ENCODE peak calls at places on chromosome 1, in seven cellular contexts. V, M, U, E, H, T and B are unnamed samples.

GRCh38 chr1:203592156-203592555 is 34.5 kb upstream of the ATP2B4 start:
- DNase-seq in V (no peak), M (no peak), U (no peak), E (no peak), H (peak; percentile 57), T (peak; percentile 74), B (no peak)

GRCh38 chr1:91505086-91505485 is 4.4 kb downstream of the CDC7 start:
- DNase-seq in V (no peak), M (no peak), U (no peak), E (no peak), H (peak; percentile 2), T (no peak), B (no peak)

GRCh38 chr1:227729881-227730629 is 5.0 kb downstream of the JMJD4 start:
- DNase-seq in V (no peak), M (no peak), U (peak; percentile 31), E (no peak), H (peak; percentile 84), T (no peak), B (peak; percentile 52)

GRCh38 chr1:234675561-234675960 is 65.6 kb upstream of the IRF2BP2 start:
- DNase-seq in V (no peak), M (no peak), U (no peak), E (no peak), H (no peak), T (no peak), B (no peak)

GRCh38 chr1:116333171-116334014 is 39.7 kb upstream of the ATP1A1 start:
- DNase-seq in V (no peak), M (no peak), U (no peak), E (no peak), H (no peak), T (no peak), B (no peak)

GRCh38 chr1:154608522-154609294 is 722 bp upstream of the ADAR start:
- DNase-seq in V (peak; percentile 40), M (peak; percentile 41), U (peak; percentile 44), E (peak; percentile 33), H (peak; percentile 89), T (peak; percentile 77), B (peak; percentile 20)

GRCh38 chr1:101781437-101781836 is 215.3 kb downstream of the OLFM3 start:
- DNase-seq in V (no peak), M (no peak), U (no peak), E (no peak), H (no peak), T (no peak), B (peak; percentile 28)

GRCh38 chr1:198032668-198033067 is 115.5 kb downstream of the LHX9 start:
- DNase-seq in V (no peak), M (no peak), U (no peak), E (no peak), H (no peak), T (no peak), B (no peak)

GRCh38 chr1:200558866-200559459 is 61.6 kb downstream of the KIF14 start:
- DNase-seq in V (no peak), M (peak; percentile 43), U (peak; percentile 10), E (no peak), H (peak; percentile 59), T (no peak), B (peak; percentile 67)

GRCh38 chr1:107405241-107405640 is 264.4 kb downstream of the NTNG1 start:
- DNase-seq in V (no peak), M (no peak), U (no peak), E (no peak), H (no peak), T (no peak), B (peak; percentile 34)

GRCh38 chr1:199113265-199113869 is 474.5 kb downstream of the PTPRC start:
- DNase-seq in V (peak; percentile 33), M (no peak), U (peak; percentile 51), E (peak; percentile 34), H (peak; percentile 74), T (peak; percentile 55), B (peak; percentile 63)

GRCh38 chr1:46705408-46705807 is 13.5 kb downstream of the EFCAB14 start:
- DNase-seq in V (no peak), M (no peak), U (no peak), E (peak; percentile 74), H (no peak), T (no peak), B (peak; percentile 69)

GRCh38 chr1:46708121-46708520 is 10.8 kb downstream of the EFCAB14 start:
- DNase-seq in V (no peak), M (no peak), U (no peak), E (no peak), H (no peak), T (no peak), B (no peak)

GRCh38 chr1:46699670-46700069 is 19.2 kb downstream of the EFCAB14 start:
- DNase-seq in V (no peak), M (no peak), U (no peak), E (no peak), H (no peak), T (no peak), B (no peak)

DNA sequence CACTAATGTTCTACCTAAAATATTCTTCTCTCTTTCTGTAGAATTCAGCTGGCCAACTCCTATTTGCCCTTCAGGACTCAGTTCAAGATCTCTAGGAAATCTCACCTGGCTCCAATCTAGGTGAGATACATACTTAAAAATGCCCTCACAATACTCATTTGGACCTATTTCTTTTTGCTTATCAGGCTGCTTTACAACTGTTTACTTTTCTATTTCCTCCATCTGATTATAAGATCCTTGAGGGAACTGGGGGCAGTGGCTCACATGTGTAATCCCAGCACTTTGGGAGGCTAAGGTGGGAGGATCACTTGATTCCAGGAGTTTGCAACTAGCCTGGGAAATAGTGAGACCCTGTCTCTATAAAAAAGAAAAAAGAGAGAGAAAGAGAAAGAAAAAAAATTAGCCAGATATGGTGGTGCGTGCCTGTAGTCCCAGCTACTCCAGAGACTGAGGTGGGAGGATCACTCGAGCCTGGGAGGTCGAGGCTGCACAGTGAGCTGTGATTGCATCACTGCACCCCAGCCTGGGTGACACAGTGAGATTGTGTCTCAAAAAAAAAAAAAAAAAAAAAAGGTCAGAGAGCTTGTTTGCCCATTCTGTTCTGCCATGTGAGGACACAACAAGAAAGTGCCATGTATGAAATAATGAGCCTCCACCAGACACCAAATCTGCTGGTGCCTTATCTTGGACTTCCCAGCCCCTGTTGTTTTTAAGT is 14.8 kb downstream of the EFCAB14 start:
- DNase-seq in V (no peak), M (no peak), U (no peak), E (no peak), H (no peak), T (no peak), B (no peak)
- H3K36me3 ChIP-seq in V (peaks cover 98% of the 10 kb centered on the region), M (peaks cover 38% of the 10 kb centered on the region), U (peaks cover 74% of the 10 kb centered on the region), E (peaks cover 35% of the 10 kb centered on the region), H (peaks cover 38% of the 10 kb centered on the region), T (peaks cover 74% of the 10 kb centered on the region), B (peaks cover 11% of the 10 kb centered on the region)

DNA sequence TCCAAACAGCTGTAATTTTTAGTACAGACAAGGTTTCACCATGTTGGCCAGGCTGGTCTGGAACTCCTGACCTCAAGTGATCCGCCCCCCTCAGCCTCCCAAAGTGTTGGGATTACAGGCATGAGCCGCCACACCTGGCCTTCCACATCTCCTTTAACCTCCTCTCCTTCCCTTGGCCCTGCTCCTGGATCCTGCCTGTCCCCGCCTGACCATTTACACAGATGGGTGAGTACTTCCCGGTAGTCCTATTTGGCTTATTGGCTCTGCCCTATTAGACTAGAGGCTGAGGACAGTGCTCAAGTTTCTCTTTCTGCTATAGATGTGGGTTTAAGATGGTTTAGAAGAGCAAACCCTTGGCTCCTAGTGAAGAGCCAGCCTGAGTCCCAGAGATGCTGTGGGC is 7.1 kb downstream of the PTPN7 start:
- DNase-seq in V (no peak), M (no peak), U (no peak), E (no peak), H (no peak), T (no peak), B (no peak)
- H3K36me3 ChIP-seq in V (no peaks in the 10 kb centered on the region), M (no peaks in the 10 kb centered on the region), U (peaks cover 96% of the 10 kb centered on the region), E (no peaks in the 10 kb centered on the region), H (no peaks in the 10 kb centered on the region), T (peaks cover 55% of the 10 kb centered on the region), B (no peaks in the 10 kb centered on the region)

DNA sequence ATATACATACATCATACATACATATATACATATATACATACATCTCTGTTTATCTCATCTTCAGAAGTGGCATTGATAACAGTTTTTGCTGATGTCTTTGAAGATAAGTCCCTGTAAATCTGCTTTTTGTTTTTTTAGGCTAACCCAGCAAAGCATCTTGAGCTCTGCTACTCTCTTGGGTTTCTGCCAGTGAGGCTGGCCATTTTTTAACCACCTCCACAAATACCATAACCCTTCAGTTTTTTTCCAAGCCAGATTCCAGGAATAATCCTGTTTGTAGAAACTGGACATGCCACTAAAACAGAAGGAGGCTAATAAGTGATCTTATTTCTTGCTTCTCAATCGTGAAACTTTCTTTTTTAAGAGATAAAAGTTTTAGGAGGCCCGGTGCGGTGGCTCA is 21.6 kb downstream of the SDHC start:
- DNase-seq in V (no peak), M (no peak), U (no peak), E (no peak), H (no peak), T (no peak), B (no peak)
- H3K36me3 ChIP-seq in V (peaks cover 100% of the 10 kb centered on the region), M (peaks cover 16% of the 10 kb centered on the region), U (peaks cover 58% of the 10 kb centered on the region), E (peaks cover 32% of the 10 kb centered on the region), H (peaks cover 15% of the 10 kb centered on the region), T (peaks cover 78% of the 10 kb centered on the region), B (peaks cover 11% of the 10 kb centered on the region)

GRCh38 chr1:230681599-230681998 is 32.3 kb downstream of the AGT start:
- DNase-seq in V (no peak), M (peak; percentile 84), U (no peak), E (no peak), H (no peak), T (no peak), B (peak; percentile 94)

GRCh38 chr1:230684146-230684545 is 29.8 kb downstream of the AGT start:
- DNase-seq in V (no peak), M (peak; percentile 91), U (no peak), E (no peak), H (no peak), T (no peak), B (peak; percentile 78)

GRCh38 chr1:230680300-230681025 is 33.5 kb downstream of the AGT start:
- DNase-seq in V (no peak), M (no peak), U (no peak), E (no peak), H (no peak), T (no peak), B (no peak)

GRCh38 chr1:230682882-230683610 is 30.9 kb downstream of the AGT start:
- DNase-seq in V (no peak), M (peak; percentile 49), U (no peak), E (no peak), H (no peak), T (no peak), B (peak; percentile 85)

GRCh38 chr1:230682274-230682673 is 31.6 kb downstream of the AGT start:
- DNase-seq in V (no peak), M (no peak), U (no peak), E (no peak), H (no peak), T (no peak), B (no peak)
- H3K36me3 ChIP-seq in V (peaks cover 94% of the 10 kb centered on the region), M (peaks cover 35% of the 10 kb centered on the region), U (peaks cover 97% of the 10 kb centered on the region), E (peaks cover 41% of the 10 kb centered on the region), H (peaks cover 41% of the 10 kb centered on the region), T (peaks cover 86% of the 10 kb centered on the region), B (peaks cover 5% of the 10 kb centered on the region)